ENCODE peak calls at places on chromosomes 6 and 20, in ten cellular contexts. S is heart left ventricle; L is astrocyte of the cerebellum; X is AG10803; M is fibroblast of pulmonary artery; E is mucosa of descending colon; F is sigmoid colon; N is CD8-positive, alpha-beta T cell; G is fibroblast of the aortic adventitia; V is fibroblast of mammary gland. R is an unnamed sample.

GRCh38 chr20:47782920-47783552 is 2.2 kb downstream of the SULF2 start:
- DNase-seq in V (no peak), N (no peak), M (no peak), E (no peak), G (no peak), F (no peak), X (no peak), L (no peak), S (no peak), R (no peak)

GRCh38 chr20:58992911-58993310 is 11.9 kb downstream of the NELFCD start:
- DNase-seq in V (no peak), E (no peak), N (no peak), F (no peak), L (no peak), G (no peak), X (no peak), S (no peak), M (no peak), R (no peak)

GRCh38 chr6:85865665-85866372 is 223.1 kb upstream of the SYNCRIP start:
- DNase-seq in S (no peak), E (no peak), N (no peak), F (no peak), V (peak), X (peak), M (peak), L (peak), G (peak), R (peak)

GRCh38 chr20:51484141-51484815 is 58.2 kb downstream of the NFATC2 start:
- DNase-seq in S (no peak), G (no peak), N (no peak), M (no peak), F (no peak), E (no peak), X (peak), L (no peak), V (no peak), R (no peak)

GRCh38 chr6:99943846-99944245 is 50.2 kb downstream of the MCHR2 start:
- DNase-seq in X (no peak), G (no peak), N (no peak), M (no peak), V (no peak), L (no peak), E (no peak), S (no peak), F (no peak), R (no peak)

GRCh38 chr6:30325873-30326445 is 768 bp upstream of the TRIM39 start:
- DNase-seq in G (peak), L (peak), N (peak), F (no peak), S (no peak), X (no peak), M (no peak), E (peak), V (peak), R (no peak)

GRCh38 chr20:7437311-7437710 is 502.9 kb downstream of the HAO1 start:
- DNase-seq in L (no peak), X (no peak), G (no peak), N (no peak), E (no peak), S (no peak), M (no peak), F (no peak), V (no peak), R (no peak)

GRCh38 chr6:123604067-123604466 is 32.7 kb downstream of the TRDN start:
- DNase-seq in S (no peak), L (no peak), V (no peak), M (no peak), X (no peak), G (no peak), E (no peak), F (no peak), N (no peak), R (no peak)

GRCh38 chr6:53432318-53433161 is 83.8 kb upstream of the ELOVL5 start:
- DNase-seq in S (no peak), F (no peak), X (peak), N (no peak), V (peak), G (peak), E (no peak), L (no peak), M (peak), R (peak)

GRCh38 chr6:80197474-80197873 is 91.0 kb downstream of the BCKDHB start:
- DNase-seq in L (no peak), G (peak), E (no peak), S (no peak), V (peak), N (no peak), F (no peak), M (peak), X (peak), R (peak)

GRCh38 chr6:138662474-138662873 is 111.1 kb upstream of the CCDC28A start:
- DNase-seq in F (no peak), N (no peak), E (no peak), M (peak), S (no peak), G (no peak), X (peak), V (peak), L (no peak), R (peak)

GRCh38 chr20:1786496-1786895 is 108.7 kb upstream of the SIRPA start:
- DNase-seq in N (no peak), G (no peak), X (no peak), S (no peak), M (no peak), E (no peak), F (no peak), V (no peak), L (no peak), R (no peak)

GRCh38 chr6:102619585-102619984 is 1226.1 kb downstream of the GRIK2 start:
- DNase-seq in E (no peak), V (peak), N (no peak), X (peak), F (no peak), S (no peak), G (peak), L (peak), M (peak), R (peak)

GRCh38 chr6:44439270-44440045 is 52.0 kb downstream of the CDC5L start:
- DNase-seq in N (no peak), G (peak), S (no peak), E (no peak), V (peak), M (peak), X (peak), F (no peak), L (no peak), R (peak)

GRCh38 chr20:46093531-46093930 is 3.8 kb upstream of the NCOA5 start:
- DNase-seq in V (peak), G (no peak), S (no peak), M (no peak), E (no peak), L (no peak), F (no peak), N (no peak), X (no peak), R (no peak)

GRCh38 chr20:58128635-58129625 is 99.5 kb downstream of the ANKRD60 start:
- DNase-seq in S (no peak), L (no peak), G (no peak), F (no peak), X (peak), V (no peak), M (no peak), N (no peak), E (no peak), R (no peak)

GRCh38 chr6:18920701-18921100 is 533.6 kb downstream of the RNF144B start:
- DNase-seq in F (no peak), V (no peak), M (no peak), L (no peak), E (no peak), N (no peak), S (no peak), G (no peak), X (no peak), R (no peak)

GRCh38 chr6:21615504-21615903 is 22.0 kb downstream of the SOX4 start:
- DNase-seq in N (no peak), E (no peak), V (peak), M (peak), F (no peak), X (no peak), L (no peak), S (no peak), G (peak), R (peak)

GRCh38 chr6:43052842-43053544 is 658 bp downstream of the CUL7 start:
- DNase-seq in L (no peak), V (no peak), M (peak), G (peak), S (no peak), F (no peak), E (peak), N (no peak), X (no peak), R (peak)

GRCh38 chr20:51799586-51799985 is 2.7 kb downstream of the SALL4 start:
- DNase-seq in G (no peak), F (no peak), V (no peak), M (no peak), S (no peak), N (no peak), X (no peak), E (no peak), L (no peak), R (no peak)

GRCh38 chr6:132202569-132202968 is 198.7 kb downstream of the MOXD1 start:
- DNase-seq in X (peak), G (peak), N (no peak), F (peak), M (peak), S (no peak), V (peak), E (no peak), L (no peak), R (peak)

GRCh38 chr20:63854069-63854765 is 7.1 kb upstream of the ABHD16B start:
- DNase-seq in N (no peak), M (no peak), E (no peak), G (no peak), X (no peak), F (no peak), L (no peak), V (no peak), S (peak), R (peak)

GRCh38 chr20:51198876-51199523 is 176.1 kb upstream of the KCNG1 start:
- DNase-seq in X (no peak), V (no peak), S (no peak), L (no peak), E (no peak), N (no peak), F (no peak), G (no peak), M (no peak), R (no peak)

GRCh38 chr6:47579040-47579439 is 101.5 kb downstream of the CD2AP start:
- DNase-seq in N (no peak), F (no peak), V (peak), X (no peak), S (no peak), G (no peak), L (no peak), E (no peak), M (no peak), R (no peak)

GRCh38 chr6:128097019-128097418 is 196.2 kb upstream of the THEMIS start:
- DNase-seq in V (no peak), S (no peak), N (no peak), L (no peak), M (no peak), X (no peak), E (no peak), F (no peak), G (no peak), R (no peak)

GRCh38 chr20:4217349-4217761 is 202.0 kb upstream of the RNF24 start:
- DNase-seq in S (no peak), V (peak), G (no peak), N (no peak), L (no peak), X (peak), E (peak), F (no peak), M (no peak), R (peak)

GRCh38 chr6:161618816-161619454 is 345.1 kb upstream of the AGPAT4 start:
- DNase-seq in S (no peak), L (peak), G (peak), X (peak), F (no peak), N (no peak), V (peak), M (peak), E (no peak), R (peak)

GRCh38 chr20:48841861-48842529 is 14.2 kb upstream of the PREX1 start:
- DNase-seq in V (peak), F (no peak), G (peak), E (no peak), M (peak), N (no peak), X (peak), L (peak), S (no peak), R (peak)

GRCh38 chr6:140462495-140463311 is 1088.3 kb upstream of the CITED2 start:
- DNase-seq in M (peak), N (no peak), X (peak), L (no peak), S (no peak), V (peak), E (no peak), F (no peak), G (peak), R (peak)

GRCh38 chr6:169780571-169781091 is 29.2 kb downstream of the ERMARD start:
- DNase-seq in G (no peak), X (peak), N (no peak), L (peak), F (no peak), E (no peak), V (no peak), M (peak), S (no peak), R (no peak)

GRCh38 chr6:126188271-126188909 is 151.5 kb upstream of the CENPW start:
- DNase-seq in V (peak), F (no peak), E (no peak), G (peak), M (peak), N (no peak), L (peak), X (peak), S (no peak), R (peak)

GRCh38 chr6:170564936-170565530 is 10.9 kb downstream of the TBP start:
- DNase-seq in S (no peak), M (no peak), E (no peak), L (no peak), G (no peak), N (no peak), F (no peak), X (no peak), V (no peak), R (no peak)

GRCh38 chr6:4403828-4404227 is 268.5 kb upstream of the ECI2 start:
- DNase-seq in F (no peak), M (peak), G (no peak), X (peak), L (no peak), N (no peak), E (no peak), S (no peak), V (peak), R (no peak)

GRCh38 chr6:4460595-4461475 is 315.4 kb upstream of the CDYL start:
- DNase-seq in E (peak), N (no peak), M (peak), V (peak), X (peak), F (peak), G (peak), S (peak), L (no peak), R (peak)

GRCh38 chr6:170124836-170125235 is 166.0 kb downstream of the DLL1 start:
- DNase-seq in X (no peak), V (no peak), L (no peak), G (no peak), E (no peak), N (no peak), F (peak), S (no peak), M (no peak), R (no peak)

GRCh38 chr6:1135726-1136414 is 176.0 kb upstream of the FOXQ1 start:
- DNase-seq in F (no peak), G (no peak), L (no peak), N (no peak), E (no peak), S (no peak), X (peak), V (peak), M (no peak), R (no peak)
- H3K4me3 ChIP-seq in F (no peak), G (no peak), L (no peak), N (no peak), E (no peak), S (no peak), X (no peak), V (no peak), M (no peak), R (no peak)

DNA sequence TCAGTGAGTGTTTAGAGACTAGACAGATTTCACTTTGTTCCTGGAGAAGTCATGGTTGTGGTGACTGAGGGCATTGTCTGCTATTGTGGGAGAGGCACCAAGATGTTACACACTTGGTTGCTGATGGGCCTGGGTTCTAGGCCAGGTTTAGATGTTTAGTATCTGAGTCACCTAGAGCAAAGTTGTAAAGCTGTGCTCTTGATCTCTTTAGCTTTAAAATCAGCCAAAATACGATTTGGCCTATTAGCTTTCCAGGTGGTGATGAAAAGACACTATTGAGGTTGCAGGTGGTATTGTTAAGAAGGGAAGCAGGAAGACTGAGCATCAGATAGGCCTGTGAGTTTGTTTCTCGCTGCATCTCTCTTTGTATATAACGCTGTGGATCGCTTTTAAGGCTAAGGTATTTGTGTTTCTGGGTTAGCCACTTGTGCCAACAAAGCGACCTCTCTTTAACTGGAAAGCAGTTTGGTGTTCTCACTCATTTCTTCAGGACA is 48.6 kb downstream of the FOXO3 start:
- DNase-seq in M (peak), X (peak), N (no peak), V (peak), G (peak), F (no peak), E (no peak), L (peak), S (no peak), R (no peak)
- H3K4me3 ChIP-seq in M (no peak), X (no peak), N (no peak), V (no peak), G (no peak), F (no peak), E (no peak), L (no peak), S (no peak), R (no peak)

DNA sequence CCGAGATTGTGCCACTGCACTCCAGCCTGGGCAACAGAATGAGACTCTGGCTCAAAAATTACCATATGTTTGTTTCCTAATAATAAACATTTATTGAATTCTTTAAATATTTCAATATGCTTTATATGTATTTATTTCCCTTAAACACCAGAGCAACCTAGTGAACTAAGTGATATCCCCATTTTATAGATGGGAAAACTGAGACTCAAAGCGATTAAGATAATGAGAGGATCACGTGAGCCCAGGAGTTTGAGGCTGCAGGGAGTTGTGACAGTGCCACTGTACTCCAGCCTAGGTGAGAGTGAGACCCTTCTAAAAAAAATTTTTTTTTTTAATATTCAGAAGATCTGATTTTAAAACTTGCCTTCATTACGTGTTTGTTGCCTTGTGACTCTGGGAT is 19.4 kb upstream of the CARMIL1 start:
- DNase-seq in L (no peak), E (no peak), S (no peak), G (no peak), N (no peak), V (no peak), M (no peak), X (no peak), F (no peak), R (no peak)
- H3K4me3 ChIP-seq in L (no peak), E (no peak), S (no peak), G (no peak), N (no peak), V (no peak), M (no peak), X (no peak), F (no peak), R (no peak)

GRCh38 chr6:113649916-113650609 is 207.1 kb upstream of the MARCKS start:
- DNase-seq in M (no peak), S (no peak), F (no peak), G (no peak), L (no peak), N (no peak), V (no peak), X (no peak), E (no peak), R (no peak)

GRCh38 chr6:113650610-113650979 is 206.6 kb upstream of the MARCKS start:
- DNase-seq in E (no peak), L (no peak), S (no peak), X (no peak), V (no peak), G (no peak), N (no peak), M (no peak), F (no peak), R (no peak)

GRCh38 chr6:113651120-113651519 is 206.0 kb upstream of the MARCKS start:
- DNase-seq in S (no peak), V (no peak), G (no peak), M (no peak), N (no peak), F (no peak), X (peak), E (no peak), L (no peak), R (no peak)

GRCh38 chr6:113648698-113649097 is 208.4 kb upstream of the MARCKS start:
- DNase-seq in G (no peak), M (no peak), V (no peak), S (no peak), N (no peak), E (no peak), X (no peak), L (no peak), F (no peak), R (no peak)

DNA sequence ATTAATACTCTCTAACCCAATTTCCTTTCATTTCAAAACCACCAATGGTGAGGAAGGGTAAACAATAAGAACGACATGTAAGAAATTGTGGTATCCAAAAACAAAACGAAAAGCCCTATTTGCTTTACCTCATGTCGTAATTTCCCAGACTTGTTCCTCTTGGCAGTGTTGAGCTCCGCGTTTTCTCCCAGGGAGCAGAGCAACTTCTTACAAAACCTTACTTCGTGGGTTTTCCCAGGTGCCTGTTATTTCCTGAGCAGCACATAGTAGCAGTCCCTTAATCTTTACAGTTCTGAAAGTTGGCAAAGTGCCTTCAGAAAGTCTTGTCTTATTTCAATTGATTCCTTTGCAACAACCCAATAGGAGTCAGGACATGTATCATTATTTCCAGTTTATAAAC is 207.9 kb upstream of the MARCKS start:
- DNase-seq in F (no peak), E (no peak), M (peak), S (no peak), G (peak), V (no peak), X (no peak), L (peak), N (no peak), R (peak)
- H3K4me3 ChIP-seq in F (no peak), E (no peak), M (no peak), S (peak), G (no peak), V (no peak), X (no peak), L (no peak), N (no peak), R (no peak)